ENCODE peak calls at places on chromosome 5, in five cellular contexts. H is ovary, U is PC-9, A is aorta, Z is tibial nerve. B is an unnamed sample.

GRCh38 chr5:172943283-172943841 is 15.9 kb upstream of the RPL26L1 start:
- DNase-seq in H (peak; percentile 62), U (no peak), A (peak; percentile 64), Z (no peak), B (no peak)

GRCh38 chr5:109619661-109620060 is 70.1 kb upstream of the MAN2A1 start:
- DNase-seq in H (no peak), U (no peak), A (no peak), Z (no peak), B (peak; percentile 27)

GRCh38 chr5:33299621-33300208 is 141.1 kb upstream of the TARS1 start:
- DNase-seq in H (no peak), U (no peak), A (no peak), Z (no peak), B (no peak)

GRCh38 chr5:172437445-172438303 is 16.7 kb downstream of the SH3PXD2B start:
- DNase-seq in H (no peak), U (peak; percentile 91), A (peak; percentile 89), Z (no peak), B (peak; percentile 42)

GRCh38 chr5:172728481-172729241 is 42.3 kb downstream of the DUSP1 start:
- DNase-seq in H (no peak), U (no peak), A (no peak), Z (no peak), B (no peak)

GRCh38 chr5:68053202-68053601 is 162.4 kb upstream of the PIK3R1 start:
- DNase-seq in H (no peak), U (no peak), A (no peak), Z (no peak), B (no peak)

GRCh38 chr5:67253911-67254310 is 57.3 kb upstream of the CD180 start:
- DNase-seq in H (no peak), U (no peak), A (no peak), Z (no peak), B (no peak)

GRCh38 chr5:57551974-57552537 is 69.4 kb upstream of the ACTBL2 start:
- DNase-seq in H (no peak), U (no peak), A (no peak), Z (no peak), B (no peak)

GRCh38 chr5:119996128-119996527 is 366.8 kb downstream of the FAM170A start:
- DNase-seq in H (no peak), U (no peak), A (no peak), Z (no peak), B (no peak)

GRCh38 chr5:89851911-89852310 is 557.6 kb downstream of the CETN3 start:
- DNase-seq in H (no peak), U (no peak), A (no peak), Z (no peak), B (no peak)

GRCh38 chr5:74143151-74143550 is 497.4 kb downstream of the ENC1 start:
- DNase-seq in H (no peak), U (no peak), A (no peak), Z (no peak), B (no peak)

GRCh38 chr5:111454198-111454606 is 58.1 kb downstream of the STARD4 start:
- DNase-seq in H (no peak), U (no peak), A (no peak), Z (no peak), B (no peak)

GRCh38 chr5:150637245-150638052 is 3.0 kb upstream of the SYNPO start:
- DNase-seq in H (no peak), U (peak; percentile 91), A (no peak), Z (no peak), B (no peak)

GRCh38 chr5:63408984-63409383 is 553.3 kb downstream of the HTR1A start:
- DNase-seq in H (no peak), U (no peak), A (no peak), Z (no peak), B (no peak)

GRCh38 chr5:78295035-78295961 is 800 bp upstream of the AP3B1 start:
- DNase-seq in H (peak; percentile 48), U (no peak), A (peak; percentile 61), Z (no peak), B (no peak)

GRCh38 chr5:133225671-133226152 is 173.9 kb downstream of the HSPA4 start:
- DNase-seq in H (no peak), U (no peak), A (no peak), Z (no peak), B (no peak)

GRCh38 chr5:109448838-109449237 is 39.1 kb upstream of the PJA2 start:
- DNase-seq in H (no peak), U (no peak), A (no peak), Z (no peak), B (no peak)

GRCh38 chr5:16609412-16609811 is 7.4 kb downstream of the RETREG1 start:
- DNase-seq in H (no peak), U (no peak), A (no peak), Z (no peak), B (no peak)

GRCh38 chr5:110401881-110402280 is 324.6 kb downstream of the TMEM232 start:
- DNase-seq in H (no peak), U (no peak), A (no peak), Z (no peak), B (no peak)

GRCh38 chr5:137148656-137149055 is 350.5 kb downstream of the SPOCK1 start:
- DNase-seq in H (no peak), U (no peak), A (no peak), Z (no peak), B (no peak)

GRCh38 chr5:137145726-137146125 is 353.4 kb downstream of the SPOCK1 start:
- DNase-seq in H (no peak), U (no peak), A (no peak), Z (no peak), B (no peak)

GRCh38 chr5:137146402-137146889 is 352.7 kb downstream of the SPOCK1 start:
- DNase-seq in H (no peak), U (peak; percentile 90), A (peak; percentile 43), Z (no peak), B (peak; percentile 33)

GRCh38 chr5:137148128-137148527 is 351.0 kb downstream of the SPOCK1 start:
- DNase-seq in H (no peak), U (no peak), A (no peak), Z (no peak), B (no peak)

GRCh38 chr5:137147346-137147745 is 351.8 kb downstream of the SPOCK1 start:
- DNase-seq in H (no peak), U (no peak), A (no peak), Z (no peak), B (no peak)
- H3K27ac ChIP-seq in H (no peak overlapping the region), U (no peak overlapping the region), A (no peak overlapping the region), Z (no peak overlapping the region), B (no peak overlapping the region)

GRCh38 chr5:148747536-148747906 is 78.9 kb upstream of the ADRB2 start:
- DNase-seq in H (no peak), U (no peak), A (no peak), Z (no peak), B (no peak)

GRCh38 chr5:148746826-148747535 is 79.4 kb upstream of the ADRB2 start:
- DNase-seq in H (no peak), U (no peak), A (no peak), Z (no peak), B (no peak)

GRCh38 chr5:148751025-148751424 is 75.4 kb upstream of the ADRB2 start:
- DNase-seq in H (no peak), U (no peak), A (no peak), Z (no peak), B (no peak)

GRCh38 chr5:148750614-148751013 is 75.8 kb upstream of the ADRB2 start:
- DNase-seq in H (no peak), U (no peak), A (no peak), Z (no peak), B (no peak)

GRCh38 chr5:148748702-148749101 is 77.7 kb upstream of the ADRB2 start:
- DNase-seq in H (no peak), U (no peak), A (no peak), Z (no peak), B (no peak)
- H3K27ac ChIP-seq in H (no peak overlapping the region), U (no peak overlapping the region), A (no peak overlapping the region), Z (no peak overlapping the region), B (no peak overlapping the region)

DNA sequence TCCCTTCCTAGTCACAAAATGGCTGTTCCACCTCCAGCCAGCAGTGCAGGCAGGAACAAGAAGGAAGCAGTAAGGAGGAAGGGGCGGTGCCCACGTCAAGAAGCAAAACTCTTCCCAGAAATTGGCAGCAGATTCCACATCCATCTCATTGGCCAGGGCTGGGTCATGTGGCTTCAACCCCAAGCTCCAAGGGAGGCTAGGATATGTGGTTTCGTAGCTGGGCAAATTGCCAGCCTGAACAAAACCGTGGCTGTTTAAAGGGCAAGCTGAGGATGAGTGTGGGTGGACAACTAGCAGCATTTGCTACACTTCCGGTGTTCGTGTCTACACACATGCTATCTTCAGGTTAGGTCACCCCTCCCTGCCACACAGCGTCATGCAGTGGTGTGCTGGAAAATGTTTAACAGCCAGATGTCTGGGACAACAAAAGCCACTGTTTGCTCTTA is 92.1 kb upstream of the MAP1B start:
- DNase-seq in H (no peak), U (no peak), A (peak; percentile 68), Z (no peak), B (peak; percentile 74)
- H3K27ac ChIP-seq in H (no peak overlapping the region), U (no peak overlapping the region), A (no peak overlapping the region), Z (no peak overlapping the region), B (peak overlapping the region; percentile 56)

GRCh38 chr5:10536931-10537579 is 26.8 kb upstream of the ANKRD33B start:
- DNase-seq in H (no peak), U (no peak), A (no peak), Z (no peak), B (no peak)
- H3K27ac ChIP-seq in H (no peak overlapping the region), U (no peak overlapping the region), A (no peak overlapping the region), Z (peak overlapping the region; percentile 2), B (no peak overlapping the region)

GRCh38 chr5:164336906-164337305 is 831.5 kb downstream of the MAT2B start:
- DNase-seq in H (no peak), U (no peak), A (no peak), Z (no peak), B (no peak)
- H3K27ac ChIP-seq in H (no peak overlapping the region), U (no peak overlapping the region), A (no peak overlapping the region), Z (no peak overlapping the region), B (no peak overlapping the region)

DNA sequence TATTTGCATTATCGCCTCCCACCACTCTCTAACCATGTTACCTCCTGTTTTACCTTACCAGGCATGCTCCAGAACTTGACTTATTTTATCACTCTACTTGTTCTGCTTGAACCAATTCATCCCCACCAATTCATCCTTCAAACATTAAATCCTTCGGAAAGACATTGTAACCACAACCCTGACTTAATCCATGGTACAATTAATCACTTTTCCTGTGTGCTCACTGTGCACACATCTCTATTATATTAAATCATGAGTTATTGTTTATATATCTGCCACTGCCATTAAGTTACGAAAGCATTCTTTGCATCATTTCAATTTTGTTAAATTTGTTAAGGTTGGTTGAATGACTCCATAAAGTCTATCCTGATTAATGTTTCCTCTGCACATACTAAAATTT is 7.4 kb upstream of the C5orf46 start:
- DNase-seq in H (no peak), U (peak; percentile 46), A (no peak), Z (no peak), B (no peak)
- H3K27ac ChIP-seq in H (no peak overlapping the region), U (no peak overlapping the region), A (no peak overlapping the region), Z (no peak overlapping the region), B (no peak overlapping the region)

GRCh38 chr5:140192715-140193428 is 17.9 kb downstream of the CYSTM1 start:
- DNase-seq in H (no peak), U (no peak), A (no peak), Z (no peak), B (no peak)

GRCh38 chr5:140190868-140191209 is 15.9 kb downstream of the CYSTM1 start:
- DNase-seq in H (no peak), U (no peak), A (no peak), Z (no peak), B (no peak)

GRCh38 chr5:140189253-140189652 is 14.3 kb downstream of the CYSTM1 start:
- DNase-seq in H (no peak), U (no peak), A (no peak), Z (no peak), B (no peak)

GRCh38 chr5:140186155-140186753 is 11.3 kb downstream of the CYSTM1 start:
- DNase-seq in H (no peak), U (no peak), A (no peak), Z (no peak), B (no peak)

GRCh38 chr5:140189977-140190867 is 15.2 kb downstream of the CYSTM1 start:
- DNase-seq in H (no peak), U (no peak), A (no peak), Z (no peak), B (no peak)
- H3K27ac ChIP-seq in H (no peak overlapping the region), U (peak overlapping the region; percentile 27), A (no peak overlapping the region), Z (no peak overlapping the region), B (no peak overlapping the region)

B was measured in substantia nigra.